ENCODE peak calls at places on chromosomes 4 and X, in eight cellular contexts. G, I, N, P, C, M, Z and H are unnamed samples.

GRCh38 chr4:48223633-48224295 is 45.9 kb downstream of the TEC start:
- DNase-seq in C (no peak), P (no peak), Z (no peak), I (no peak), N (no peak), M (no peak), G (no peak), H (no peak)

GRCh38 chr4:185235480-185236154 is 26.2 kb downstream of the SNX25 start:
- DNase-seq in N (no peak), Z (no peak), G (no peak), P (no peak), I (peak; percentile 54), M (no peak), C (no peak), H (no peak)

GRCh38 chr4:13733817-13734216 is 106.3 kb upstream of the BOD1L1 start:
- DNase-seq in M (no peak), G (no peak), C (no peak), P (no peak), Z (no peak), N (no peak), I (peak; percentile 21), H (no peak)

GRCh38 chr4:16676247-16676646 is 222.2 kb downstream of the LDB2 start:
- DNase-seq in N (peak; percentile 31), P (no peak), C (no peak), Z (no peak), I (no peak), M (no peak), G (no peak), H (no peak)

GRCh38 chr4:139740121-139740520 is 74.5 kb downstream of the MGST2 start:
- DNase-seq in G (no peak), I (peak; percentile 44), M (no peak), P (no peak), C (peak; percentile 29), N (no peak), Z (no peak), H (no peak)

GRCh38 chrX:107676559-107677378 is 48.5 kb downstream of the PRPS1 start:
- DNase-seq in P (peak; percentile 22), C (peak; percentile 77), Z (peak; percentile 83), G (no peak), N (peak; percentile 45), I (peak; percentile 96), M (no peak), H (no peak)

GRCh38 chrX:108439434-108439883 is at the start of gene COL4A5:
- DNase-seq in C (peak; percentile 64), Z (peak; percentile 20), G (peak; percentile 87), M (peak; percentile 57), N (peak; percentile 16), I (peak; percentile 90), P (no peak), H (no peak)

GRCh38 chr4:176492648-176493302 is 173.0 kb downstream of the SPCS3 start:
- DNase-seq in I (peak; percentile 32), C (no peak), P (no peak), Z (no peak), G (no peak), N (no peak), M (no peak), H (peak; percentile 35)

GRCh38 chr4:168408620-168409019 is 71.7 kb downstream of the DDX60L start:
- DNase-seq in G (peak; percentile 37), Z (no peak), P (no peak), N (no peak), M (no peak), I (peak; percentile 97), C (peak; percentile 46), H (no peak)

GRCh38 chrX:129652565-129653169 is 2.1 kb downstream of the APLN start:
- DNase-seq in C (no peak), N (no peak), Z (no peak), G (no peak), I (no peak), P (no peak), M (no peak), H (no peak)

GRCh38 chr4:126268106-126268505 is 953.4 kb downstream of the FAT4 start:
- DNase-seq in Z (no peak), P (no peak), N (no peak), M (no peak), I (peak; percentile 61), G (no peak), C (no peak), H (no peak)

GRCh38 chrX:42707742-42708141 is 70.2 kb downstream of the PPP1R2C start:
- DNase-seq in P (no peak), N (no peak), M (no peak), Z (no peak), I (no peak), C (no peak), G (no peak), H (no peak)

GRCh38 chrX:120446503-120446902 is 22.6 kb downstream of the LAMP2 start:
- DNase-seq in N (no peak), G (no peak), I (peak; percentile 75), Z (no peak), P (no peak), M (no peak), C (peak; percentile 37), H (no peak)

GRCh38 chr4:55356991-55357461 is 11.0 kb downstream of the SRD5A3 start:
- DNase-seq in C (no peak), G (no peak), N (no peak), M (no peak), P (no peak), Z (no peak), I (peak; percentile 21), H (no peak)

DNA sequence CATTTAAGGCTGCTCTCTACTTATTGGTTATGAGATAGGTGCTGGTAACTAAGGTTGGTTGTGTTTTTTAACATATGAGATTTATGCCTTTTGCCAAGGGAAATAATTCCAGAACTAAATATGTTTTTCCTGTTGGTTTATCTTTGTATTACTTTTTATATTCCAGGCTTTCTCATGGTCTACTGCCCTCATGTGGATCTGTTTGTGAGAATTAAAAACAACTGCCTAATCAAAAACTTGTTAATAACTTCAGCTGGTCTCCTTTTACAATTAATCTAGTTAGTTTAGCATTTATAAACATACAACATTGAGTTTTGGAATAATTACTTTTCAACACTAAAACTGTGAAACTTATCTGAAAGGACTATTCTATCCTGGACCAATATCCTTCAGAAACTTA is 1208.3 kb downstream of the ADGRL3 start:
- DNase-seq in N (no peak), P (no peak), C (no peak), I (no peak), Z (no peak), G (no peak), M (no peak), H (no peak)
- TF ChIP-seq CTCF in N (no peak), P (no peak), C (no peak), I (no peak), Z (no peak), G (no peak), M (no peak), H (no peak)

GRCh38 chr4:128769011-128769410 is 40.5 kb upstream of the JADE1 start:
- DNase-seq in Z (no peak), M (no peak), I (no peak), N (no peak), C (no peak), P (no peak), G (no peak), H (no peak)
- TF ChIP-seq CTCF in Z (no peak), M (no peak), I (no peak), N (no peak), C (no peak), P (no peak), G (no peak), H (no peak)

GRCh38 chr4:37879365-37879764 is 11.5 kb upstream of the TBC1D1 start:
- DNase-seq in C (no peak), P (no peak), M (no peak), Z (no peak), G (no peak), I (no peak), N (no peak), H (no peak)

GRCh38 chr4:37884855-37885487 is 5.9 kb upstream of the TBC1D1 start:
- DNase-seq in N (no peak), C (no peak), M (no peak), I (no peak), G (no peak), P (no peak), Z (no peak), H (no peak)

GRCh38 chr4:37885496-37885895 is 5.4 kb upstream of the TBC1D1 start:
- DNase-seq in M (no peak), P (no peak), Z (no peak), N (no peak), G (no peak), C (peak; percentile 33), I (peak; percentile 78), H (no peak)

GRCh38 chr4:37882665-37883296 is 8.1 kb upstream of the TBC1D1 start:
- DNase-seq in Z (no peak), P (no peak), C (peak; percentile 41), N (no peak), G (peak; percentile 17), I (peak; percentile 18), M (no peak), H (no peak)
- TF ChIP-seq CTCF in Z (no peak), P (no peak), C (no peak), N (no peak), G (peak; percentile 52), I (peak; percentile 19), M (no peak), H (no peak)

GRCh38 chr4:4761128-4761991 is 98.1 kb upstream of the MSX1 start:
- DNase-seq in G (peak; percentile 89), N (no peak), M (peak; percentile 28), C (no peak), I (peak; percentile 5), P (no peak), Z (no peak), H (peak; percentile 38)
- TF ChIP-seq CTCF in G (peak; percentile 64), N (peak; percentile 15), M (peak; percentile 49), C (no peak), I (peak; percentile 30), P (no peak), Z (no peak), H (peak; percentile 36)

GRCh38 chr4:90027565-90027964 is 99.6 kb upstream of the CCSER1 start:
- DNase-seq in N (no peak), M (no peak), I (no peak), C (no peak), P (no peak), Z (no peak), G (no peak), H (peak; percentile 12)

GRCh38 chr4:90025248-90025647 is 101.9 kb upstream of the CCSER1 start:
- DNase-seq in N (no peak), I (peak; percentile 6), P (no peak), C (no peak), G (no peak), Z (no peak), M (no peak), H (no peak)

GRCh38 chr4:90028460-90028859 is 98.7 kb upstream of the CCSER1 start:
- DNase-seq in P (no peak), N (no peak), M (no peak), C (no peak), G (no peak), I (no peak), Z (no peak), H (no peak)

GRCh38 chr4:90030202-90030601 is 97.0 kb upstream of the CCSER1 start:
- DNase-seq in Z (no peak), I (no peak), G (no peak), P (no peak), N (no peak), C (no peak), M (no peak), H (no peak)

DNA sequence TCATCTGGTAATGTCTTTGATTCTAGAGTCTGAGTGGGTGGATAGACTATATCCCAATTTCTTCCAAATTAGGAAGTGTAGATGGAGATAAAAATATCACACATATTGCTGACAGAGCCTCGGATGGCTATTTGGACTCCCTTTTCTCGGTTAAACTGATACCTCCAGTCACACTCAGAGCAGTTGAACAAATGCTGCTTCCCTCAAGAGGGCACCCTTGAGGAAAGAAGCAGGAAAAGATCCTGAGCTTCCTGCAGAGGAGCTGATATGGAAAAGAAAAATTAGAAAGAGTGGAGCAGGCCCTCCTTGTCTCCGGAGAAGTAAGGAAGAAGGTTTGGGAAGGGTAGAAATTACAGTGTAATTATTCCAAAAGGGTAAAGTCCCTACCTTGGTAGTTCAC is 96.2 kb upstream of the CCSER1 start:
- DNase-seq in C (no peak), I (no peak), N (no peak), M (no peak), P (no peak), Z (no peak), G (peak; percentile 40), H (no peak)
- TF ChIP-seq CTCF in C (no peak), I (no peak), N (no peak), M (peak; percentile 47), P (no peak), Z (no peak), G (peak; percentile 49), H (no peak)